ENCODE peak calls at places on chromosomes 13 and 19, in five cellular contexts. P, O, U, A and Y are unnamed samples.

GRCh38 chr13:38543561-38543960 is 143.3 kb upstream of the FREM2 start:
- DNase-seq in P (peak; percentile 70), A (no peak), O (peak; percentile 26), U (no peak), Y (no peak)

GRCh38 chr13:23550164-23550563 is 20.0 kb upstream of the TNFRSF19 start:
- DNase-seq in U (no peak), A (no peak), P (no peak), O (no peak), Y (no peak)

GRCh38 chr13:65926750-65927171 is 1303.4 kb downstream of the PCDH9 start:
- DNase-seq in A (peak; percentile 31), U (peak; percentile 28), O (no peak), P (no peak), Y (no peak)

GRCh38 chr19:49403404-49404187 is 15.5 kb downstream of the KASH5 start:
- DNase-seq in U (no peak), O (peak; percentile 86), A (peak; percentile 95), P (peak; percentile 16), Y (no peak)

GRCh38 chr19:19835560-19836038 is 14.0 kb upstream of the ZNF506 start:
- DNase-seq in O (no peak), P (no peak), U (no peak), A (no peak), Y (no peak)

GRCh38 chr19:47112166-47112663 is 1.4 kb downstream of the ZC3H4 start:
- DNase-seq in A (peak; percentile 90), U (peak; percentile 94), P (peak; percentile 86), O (peak; percentile 91), Y (peak; percentile 86)

GRCh38 chr13:100306444-100306999 is 217.6 kb downstream of the PCCA start:
- DNase-seq in A (no peak), P (no peak), O (peak; percentile 30), U (no peak), Y (no peak)

GRCh38 chr19:15885167-15885566 is 12.7 kb downstream of the CYP4F2 start:
- DNase-seq in U (no peak), A (no peak), O (no peak), P (no peak), Y (no peak)

GRCh38 chr19:3440082-3440481 is 40.2 kb downstream of the SMIM24 start:
- DNase-seq in U (peak; percentile 82), P (no peak), A (peak; percentile 50), O (no peak), Y (no peak)

GRCh38 chr13:40352385-40352778 is 314.1 kb downstream of the FOXO1 start:
- DNase-seq in A (no peak), P (peak; percentile 25), O (peak; percentile 45), U (peak; percentile 91), Y (peak; percentile 27)

GRCh38 chr13:102440259-102440936 is 38.5 kb upstream of the FGF14 start:
- DNase-seq in U (no peak), O (peak; percentile 5), P (no peak), A (peak; percentile 51), Y (no peak)

GRCh38 chr13:74129500-74130144 is 4.6 kb downstream of the KLF12 start:
- DNase-seq in P (peak; percentile 27), A (peak; percentile 43), O (peak; percentile 41), U (no peak), Y (peak; percentile 18)

GRCh38 chr19:55676889-55677505 is 2.0 kb downstream of the EPN1 start:
- DNase-seq in A (no peak), O (no peak), P (no peak), U (no peak), Y (no peak)

GRCh38 chr19:2678043-2678671 is 24.3 kb downstream of the GNG7 start:
- DNase-seq in P (no peak), U (no peak), A (peak; percentile 58), O (no peak), Y (no peak)

GRCh38 chr19:16037424-16038195 is 38.7 kb upstream of the TPM4 start:
- DNase-seq in U (no peak), A (no peak), P (no peak), O (no peak), Y (no peak)

GRCh38 chr19:40549007-40549708 is 27.5 kb upstream of the SHKBP1 start:
- DNase-seq in A (peak; percentile 59), U (peak; percentile 77), P (peak; percentile 55), O (peak; percentile 56), Y (peak; percentile 27)

GRCh38 chr19:50844296-50844935 is 10.3 kb upstream of the KLK3 start:
- DNase-seq in P (no peak), O (no peak), A (no peak), U (no peak), Y (no peak)

GRCh38 chr19:33438016-33438671 is 64.6 kb downstream of the CEBPG start:
- DNase-seq in U (peak; percentile 71), A (no peak), P (peak; percentile 22), O (peak; percentile 22), Y (peak; percentile 17)

GRCh38 chr13:70623260-70623659 is 515.0 kb upstream of the KLHL1 start:
- DNase-seq in A (peak; percentile 9), U (no peak), O (peak; percentile 35), P (peak; percentile 3), Y (no peak)

GRCh38 chr13:93625536-93625935 is 398.9 kb downstream of the GPC6 start:
- DNase-seq in P (no peak), U (no peak), O (peak; percentile 15), A (no peak), Y (peak; percentile 56)

GRCh38 chr13:112664501-112665203 is 25.2 kb upstream of the ATP11A start:
- DNase-seq in O (peak; percentile 54), P (no peak), A (no peak), U (no peak), Y (no peak)

GRCh38 chr19:14366529-14366928 is 14.7 kb upstream of the ADGRE5 start:
- DNase-seq in U (peak; percentile 74), A (peak; percentile 89), O (peak; percentile 92), P (peak; percentile 48), Y (peak; percentile 69)

GRCh38 chr19:7975037-7975436 is 30.4 kb downstream of the ELAVL1 start:
- DNase-seq in P (no peak), A (no peak), O (no peak), U (peak; percentile 70), Y (no peak)

GRCh38 chr13:58452123-58452623 is 820.6 kb downstream of the PCDH17 start:
- DNase-seq in P (peak; percentile 66), A (no peak), U (no peak), O (no peak), Y (no peak)

GRCh38 chr19:39692166-39692565 is 12.1 kb upstream of the LGALS14 start:
- DNase-seq in P (no peak), U (no peak), O (no peak), A (no peak), Y (no peak)

GRCh38 chr19:30387311-30388115 is 15.3 kb downstream of the ZNF536 start:
- DNase-seq in P (no peak), U (no peak), O (no peak), A (no peak), Y (no peak)

GRCh38 chr13:103694471-103694870 is 628.3 kb upstream of the SLC10A2 start:
- DNase-seq in A (no peak), P (no peak), U (no peak), O (no peak), Y (no peak)

GRCh38 chr19:34838753-34839431 is 65.9 kb upstream of the ZNF599 start:
- DNase-seq in A (no peak), P (no peak), U (no peak), O (peak; percentile 28), Y (peak; percentile 1)

DNA sequence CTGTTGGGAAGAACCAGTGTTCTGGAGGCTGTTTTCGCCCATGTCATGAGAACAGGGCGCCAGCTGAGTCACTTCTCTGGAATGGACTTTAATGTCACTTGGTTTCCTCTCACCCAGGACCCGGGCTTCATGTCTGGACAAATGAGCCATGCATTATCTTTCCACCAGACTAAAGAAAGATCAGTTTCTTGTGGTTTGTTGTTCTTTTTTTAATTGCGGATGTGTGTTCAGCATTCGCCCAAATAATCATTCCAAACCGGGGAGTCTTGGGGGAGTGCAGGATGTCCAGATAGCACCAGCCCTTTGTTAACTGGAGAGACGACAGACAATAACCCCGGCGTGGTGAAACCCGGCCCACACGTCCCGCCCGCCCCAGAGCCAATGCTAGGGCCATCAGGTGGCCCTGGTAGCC is 102.5 kb downstream of the COL4A2 start:
- DNase-seq in O (peak; percentile 80), U (no peak), P (peak; percentile 93), A (no peak), Y (no peak)
- H3K4me3 ChIP-seq in O (no peak overlapping the region), U (no peak overlapping the region), P (no peak overlapping the region), A (no peak overlapping the region), Y (no peak overlapping the region)

GRCh38 chr13:62122434-62122833 is 706.8 kb upstream of the PCDH20 start:
- DNase-seq in O (no peak), U (no peak), P (no peak), A (no peak), Y (no peak)

GRCh38 chr13:62123409-62123808 is 707.8 kb upstream of the PCDH20 start:
- DNase-seq in O (peak; percentile 37), U (no peak), P (no peak), A (no peak), Y (no peak)

GRCh38 chr13:62125451-62125850 is 709.8 kb upstream of the PCDH20 start:
- DNase-seq in P (no peak), O (no peak), U (no peak), A (no peak), Y (no peak)

DNA sequence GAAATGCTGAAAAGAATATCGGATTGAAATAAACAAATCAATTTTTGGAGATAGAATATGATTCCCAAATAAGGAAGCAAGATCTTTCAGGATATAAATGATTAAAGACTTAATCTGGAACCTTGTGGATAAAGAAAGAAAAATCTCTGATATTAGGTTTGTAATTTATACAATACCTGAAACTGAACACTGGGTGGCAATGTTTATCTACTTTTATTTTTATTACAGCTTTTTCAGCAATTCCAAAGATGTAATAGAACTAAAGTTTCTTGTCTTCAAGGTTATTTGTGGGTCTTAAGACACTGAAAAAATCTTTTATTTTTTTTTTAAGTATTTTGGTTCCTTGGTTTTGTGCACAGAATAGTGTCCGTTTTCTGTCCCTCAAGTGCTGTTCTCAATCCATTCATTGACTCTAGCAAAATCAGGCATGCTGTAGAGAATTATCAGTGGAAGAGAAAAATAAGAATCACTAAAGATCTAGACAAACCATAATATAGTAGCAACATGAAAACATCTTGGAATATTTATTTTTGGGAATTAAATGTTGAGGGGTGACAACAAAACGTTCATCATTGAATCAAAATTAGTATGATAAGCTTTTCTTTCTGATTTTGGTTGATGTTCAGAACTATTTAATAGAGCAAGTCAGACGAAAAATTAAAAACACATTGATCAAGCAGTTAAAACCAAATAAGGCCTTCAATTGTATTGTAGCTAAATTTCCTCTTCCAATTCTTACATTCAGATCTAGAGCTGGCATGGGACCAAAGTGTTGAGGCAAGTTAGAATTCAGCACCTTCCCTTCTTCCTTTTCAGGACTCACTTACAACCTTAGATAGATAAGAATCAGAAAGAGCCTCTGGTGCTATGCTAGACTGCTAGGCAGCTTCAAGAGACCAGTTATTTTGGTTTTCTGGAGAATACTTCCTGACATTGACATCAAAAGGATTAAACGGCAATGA is 704.4 kb upstream of the PCDH20 start:
- DNase-seq in U (no peak), O (peak; percentile 43), P (peak; percentile 2), A (peak; percentile 63), Y (peak; percentile 2)
- TF ChIP-seq CTCF in U (peak; percentile 30), O (peak; percentile 39), P (no peak), A (peak; percentile 90), Y (no peak)

GRCh38 chr13:90968510-90968909 is 379.0 kb upstream of the MIR17HG start:
- DNase-seq in O (peak; percentile 30), P (peak; percentile 7), U (no peak), A (peak; percentile 70), Y (no peak)

GRCh38 chr13:90979059-90979458 is 368.4 kb upstream of the MIR17HG start:
- DNase-seq in P (peak; percentile 34), O (peak; percentile 9), A (no peak), U (no peak), Y (no peak)

GRCh38 chr13:90974249-90974954 is 373.1 kb upstream of the MIR17HG start:
- DNase-seq in P (no peak), O (no peak), U (no peak), A (no peak), Y (no peak)
- H3K4me3 ChIP-seq in P (no peak overlapping the region), O (no peak overlapping the region), U (no peak overlapping the region), A (no peak overlapping the region), Y (no peak overlapping the region)

GRCh38 chr19:45498411-45499195 is at the start of gene PPM1N:
- DNase-seq in A (peak; percentile 61), P (no peak), U (peak; percentile 66), O (no peak), Y (no peak)
- TF ChIP-seq CTCF in A (peak; percentile 59), P (no peak), U (no peak), O (no peak), Y (no peak)